ENCODE peak calls at places on chromosomes 2 and 18, in five cellular contexts. A is AML-193, D is activated gamma-delta T cell treated with Interleukin-2 at 50 U/mL for 16 hours, K is amniotic epithelial cell, G is AG10803. W is an unnamed sample.

GRCh38 chr18:66742832-66743231 is 138.9 kb upstream of the CDH19 start:
- DNase-seq in A (no peak), D (no peak), K (no peak), G (no peak), W (no peak)

GRCh38 chr2:180040146-180040925 is 33.2 kb upstream of the CWC22 start:
- DNase-seq in A (no peak), D (no peak), K (peak; percentile 86), G (peak; percentile 98), W (no peak)

GRCh38 chr18:22466608-22467390 is 49.1 kb upstream of the CTAGE1 start:
- DNase-seq in A (no peak), D (no peak), K (peak; percentile 63), G (peak; percentile 86), W (no peak)

GRCh38 chr2:239143858-239144712 is 256.7 kb downstream of the HDAC4 start:
- DNase-seq in A (peak; percentile 2), D (peak; percentile 19), K (peak; percentile 51), G (peak; percentile 54), W (peak; percentile 34)

GRCh38 chr2:219041252-219041651 is at the start of gene CFAP65:
- DNase-seq in A (no peak), D (no peak), K (peak; percentile 49), G (peak; percentile 35), W (no peak)

GRCh38 chr2:183474912-183475695 is 350.9 kb downstream of the NUP35 start:
- DNase-seq in A (no peak), D (no peak), K (no peak), G (no peak), W (no peak)

GRCh38 chr2:105576050-105576439 is 168.7 kb upstream of the NCK2 start:
- DNase-seq in A (no peak), D (no peak), K (no peak), G (no peak), W (no peak)

GRCh38 chr2:229041691-229042090 is 229.4 kb downstream of the PID1 start:
- DNase-seq in A (no peak), D (no peak), K (no peak), G (no peak), W (no peak)

GRCh38 chr2:109619131-109619615 is 5.0 kb downstream of the SOWAHC start:
- DNase-seq in A (no peak), D (no peak), K (no peak), G (no peak), W (no peak)

GRCh38 chr2:88055436-88056128 is at the start of gene KRCC1:
- DNase-seq in A (peak; percentile 89), D (peak; percentile 93), K (peak; percentile 93), G (peak; percentile 96), W (peak; percentile 92)